ENCODE peak calls at places on chromosomes 5 and 9, in seven cellular contexts. N is BJ; L is cardiac muscle cell; O is uterus; Y is A673; T is CD8-positive, alpha-beta T cell; M is left lung. A is an unnamed sample.

GRCh38 chr5:98929123-98929981 is 545 bp upstream of the CHD1 start:
- DNase-seq in M (peak), T (peak), N (peak), O (peak), L (peak), Y (peak), A (peak)

GRCh38 chr5:6859001-6859400 is 145.8 kb downstream of the TENT4A start:
- DNase-seq in M (no peak), L (no peak), O (no peak), T (no peak), Y (no peak), N (no peak), A (peak)

GRCh38 chr9:136339173-136339957 is 12.0 kb downstream of the GPSM1 start:
- DNase-seq in T (no peak), L (peak), O (peak), M (peak), Y (no peak), N (no peak), A (no peak)

GRCh38 chr9:74444389-74444788 is 52.7 kb upstream of the RORB start:
- DNase-seq in Y (no peak), T (no peak), L (no peak), O (no peak), N (no peak), M (no peak), A (no peak)

GRCh38 chr9:136222896-136223266 is 18.0 kb upstream of the LHX3 start:
- DNase-seq in L (no peak), M (no peak), O (no peak), Y (no peak), T (no peak), N (no peak), A (no peak)

GRCh38 chr5:176796411-176796810 is 13.9 kb upstream of the UNC5A start:
- DNase-seq in O (no peak), L (no peak), T (no peak), M (no peak), N (no peak), Y (peak), A (no peak)

GRCh38 chr5:19902316-19902934 is 85.6 kb downstream of the CDH18 start:
- DNase-seq in N (no peak), M (no peak), L (peak), T (no peak), O (no peak), Y (no peak), A (no peak)

GRCh38 chr9:117104972-117105495 is 309.8 kb downstream of the ASTN2 start:
- DNase-seq in Y (peak), O (no peak), M (no peak), L (no peak), T (no peak), N (no peak), A (no peak)

GRCh38 chr5:124052201-124052600 is 540.2 kb downstream of the CSNK1G3 start:
- DNase-seq in T (no peak), N (no peak), M (no peak), L (no peak), Y (no peak), O (no peak), A (no peak)

GRCh38 chr9:98375138-98375726 is 119.8 kb upstream of the TBC1D2 start:
- DNase-seq in Y (no peak), T (no peak), N (peak), M (no peak), O (no peak), L (no peak), A (no peak)

GRCh38 chr9:130756460-130757152 is 63.0 kb downstream of the EXOSC2 start:
- DNase-seq in Y (no peak), T (no peak), L (no peak), O (no peak), N (no peak), M (no peak), A (no peak)

GRCh38 chr5:7629559-7629958 is 221.4 kb downstream of the CFAP90 start:
- DNase-seq in N (no peak), T (no peak), M (no peak), L (no peak), O (no peak), Y (no peak), A (no peak)

GRCh38 chr9:114158482-114159130 is 3.3 kb downstream of the COL27A1 start:
- DNase-seq in T (no peak), M (no peak), L (no peak), O (no peak), Y (no peak), N (no peak), A (no peak)

GRCh38 chr9:136297016-136297691 is 6.7 kb downstream of the CCDC187 start:
- DNase-seq in Y (no peak), N (no peak), M (no peak), O (no peak), T (no peak), L (no peak), A (peak)

GRCh38 chr5:80182802-80183645 is 72.8 kb downstream of the SERINC5 start:
- DNase-seq in O (no peak), L (no peak), Y (no peak), T (no peak), N (no peak), M (no peak), A (no peak)
- H3K4me3 ChIP-seq in O (no peak), L (no peak), Y (no peak), T (no peak), N (no peak), M (no peak), A (no peak)

DNA sequence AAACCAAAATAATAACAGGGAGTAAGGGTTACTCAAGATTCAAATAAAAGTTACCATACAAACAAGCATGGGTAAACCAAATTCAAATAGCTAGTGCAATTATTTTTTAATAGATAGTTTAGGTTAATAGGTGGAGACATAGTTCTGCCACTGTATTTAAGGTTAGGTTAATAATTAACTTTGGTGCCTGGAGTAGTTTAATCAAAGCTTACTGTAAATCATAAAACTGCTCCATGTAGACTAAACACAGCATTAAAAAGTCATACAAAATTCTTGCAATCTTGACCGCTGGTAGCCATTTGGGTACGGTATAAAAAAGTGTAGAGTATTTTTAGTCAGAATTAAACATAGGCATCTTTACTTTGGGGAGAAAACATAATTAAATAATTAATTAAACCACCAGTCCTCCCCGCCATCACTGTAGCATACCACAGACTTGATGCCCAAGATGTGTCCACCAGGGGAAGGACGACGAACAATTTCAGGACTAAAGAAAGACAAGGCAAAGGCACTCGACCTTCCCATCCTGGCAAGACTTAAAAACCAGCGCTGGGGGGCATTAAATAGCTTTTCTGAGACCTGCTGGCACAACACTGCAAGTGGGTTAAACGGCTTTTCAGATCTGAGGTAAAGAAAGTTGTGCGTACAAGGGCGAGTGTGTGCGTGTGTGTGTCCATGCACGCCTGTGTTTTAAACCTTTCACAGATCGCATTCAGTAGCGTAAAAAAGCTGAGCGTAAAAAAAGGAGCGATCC is 2.9 kb downstream of the SEMA6A start:
- DNase-seq in N (no peak), M (no peak), Y (no peak), O (no peak), L (peak), T (no peak), A (no peak)
- H3K4me3 ChIP-seq in N (no peak), M (peak), Y (no peak), O (peak), L (peak), T (no peak), A (peak)

DNA sequence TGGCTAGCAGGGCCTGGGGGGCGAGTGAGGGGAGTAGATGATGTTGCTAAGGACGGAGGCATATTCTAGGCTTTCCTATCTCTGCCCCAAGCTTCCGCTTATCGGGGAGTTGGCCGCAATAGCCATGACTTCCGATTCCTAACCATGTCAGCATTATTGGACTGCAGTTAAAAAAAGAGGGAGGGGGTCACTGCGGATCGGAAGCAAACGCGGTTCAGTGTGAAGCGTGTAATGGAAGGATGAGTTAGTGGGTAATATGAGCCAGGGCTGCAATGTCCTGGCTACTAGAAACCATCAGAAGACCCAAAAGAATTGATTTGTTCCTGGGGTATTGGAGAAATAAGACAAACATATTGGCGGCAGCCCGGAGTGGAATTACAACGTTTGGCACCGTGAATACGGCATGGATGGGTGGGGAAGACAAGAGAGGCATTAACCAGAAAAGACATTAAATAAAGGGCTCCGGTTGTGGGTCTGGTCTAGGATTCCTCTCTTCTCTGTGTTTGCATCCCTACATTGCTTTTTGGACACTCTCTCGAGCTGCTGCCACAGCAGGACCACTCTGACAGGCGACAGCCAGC is 138.8 kb upstream of the PALM2AKAP2 start:
- DNase-seq in Y (no peak), M (no peak), O (no peak), T (no peak), L (no peak), N (no peak), A (no peak)
- H3K4me3 ChIP-seq in Y (peak), M (peak), O (peak), T (no peak), L (peak), N (peak), A (peak)

DNA sequence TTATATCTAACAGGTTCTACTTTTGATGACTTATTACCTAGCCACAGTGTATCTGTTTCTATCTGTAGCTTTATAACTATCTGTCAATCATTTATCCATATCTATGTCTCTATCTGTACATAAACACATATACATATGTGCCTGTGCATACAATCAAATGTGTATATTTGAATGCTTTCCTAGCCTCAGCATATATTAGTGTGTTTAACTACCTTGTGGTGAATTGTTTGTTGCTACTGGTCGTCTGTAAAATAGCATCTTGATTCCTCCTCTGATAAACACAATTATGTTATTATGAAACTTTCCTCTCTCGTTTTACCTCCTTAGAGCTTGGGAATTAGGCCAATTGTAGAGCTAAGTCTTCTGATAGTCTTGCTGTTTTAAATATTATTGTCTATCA is 44.4 kb downstream of the PARP8 start:
- DNase-seq in O (no peak), L (no peak), M (no peak), T (no peak), N (no peak), Y (no peak), A (no peak)
- H3K4me3 ChIP-seq in O (no peak), L (no peak), M (peak), T (peak), N (no peak), Y (no peak), A (no peak)

DNA sequence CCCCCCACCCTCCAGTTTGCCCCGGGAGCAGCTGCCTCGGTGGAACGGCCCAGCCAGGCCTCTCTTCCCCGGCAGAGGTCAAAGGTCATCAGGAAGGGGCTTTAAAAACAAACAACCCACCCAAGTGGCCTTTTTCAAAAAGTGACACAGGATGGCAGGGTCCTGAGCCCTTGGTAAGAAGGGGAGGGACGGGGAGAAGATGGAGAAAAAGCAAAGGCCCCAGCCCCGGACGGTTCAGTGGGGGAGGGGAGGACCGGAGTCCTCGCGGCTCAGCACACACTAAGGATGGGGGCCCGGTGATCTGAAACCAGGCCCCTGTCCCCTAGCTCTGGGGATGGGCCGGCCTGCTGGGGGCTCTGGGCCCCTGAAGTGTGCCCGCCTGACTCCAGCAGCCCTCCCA is 1.1 kb downstream of the PRRX2 start:
- DNase-seq in N (no peak), L (no peak), M (no peak), O (no peak), Y (no peak), T (no peak), A (no peak)
- H3K4me3 ChIP-seq in N (peak), L (no peak), M (peak), O (no peak), Y (peak), T (no peak), A (no peak)